ENCODE peak calls at places on chromosomes 4 and X, in four cellular contexts. C is small intestine; I is naive thymus-derived CD4-positive, alpha-beta T cell; S is skeletal muscle cell. W is an unnamed sample.

GRCh38 chrX:129651756-129652564 is 2.8 kb downstream of the APLN start:
- DNase-seq in C (no peak), I (no peak), S (no peak), W (no peak)

GRCh38 chrX:51743179-51743957 is at the start of gene GSPT2:
- DNase-seq in I (peak), C (peak), S (peak), W (peak)

GRCh38 chr4:57190651-57191481 is 80.7 kb upstream of the IGFBP7 start:
- DNase-seq in I (no peak), C (peak), S (no peak), W (peak)

GRCh38 chr4:149718500-149718899 is 97.1 kb downstream of the IQCM start:
- DNase-seq in I (no peak), S (no peak), C (no peak), W (no peak)

GRCh38 chr4:2722033-2722432 is 34.1 kb downstream of the TNIP2 start:
- DNase-seq in I (no peak), C (no peak), S (no peak), W (no peak)

GRCh38 chr4:99323761-99324160 is 2.6 kb upstream of the ADH1B start:
- DNase-seq in S (peak), C (no peak), I (no peak), W (no peak)

GRCh38 chr4:83490876-83491450 is 6.1 kb upstream of the ABRAXAS1 start:
- DNase-seq in S (no peak), C (peak), I (peak), W (peak)

GRCh38 chrX:19107035-19107434 is 15.2 kb downstream of the ADGRG2 start:
- DNase-seq in S (no peak), I (no peak), C (no peak), W (no peak)

GRCh38 chr4:30370105-30370504 is 350.1 kb upstream of the PCDH7 start:
- DNase-seq in I (no peak), S (no peak), C (no peak), W (no peak)

GRCh38 chrX:109487640-109488039 is 5.8 kb upstream of the GUCY2F start:
- DNase-seq in I (no peak), S (no peak), C (no peak), W (no peak)

GRCh38 chr4:53905935-53906377 is 158.4 kb downstream of the CHIC2 start:
- DNase-seq in C (peak), I (no peak), S (peak), W (peak)

GRCh38 chr4:8912506-8912905 is 40.9 kb upstream of the HMX1 start:
- DNase-seq in I (no peak), S (no peak), C (no peak), W (no peak)

GRCh38 chrX:25017667-25018247 is 2.0 kb upstream of the ARX start:
- DNase-seq in C (no peak), S (no peak), I (no peak), W (no peak)

DNA sequence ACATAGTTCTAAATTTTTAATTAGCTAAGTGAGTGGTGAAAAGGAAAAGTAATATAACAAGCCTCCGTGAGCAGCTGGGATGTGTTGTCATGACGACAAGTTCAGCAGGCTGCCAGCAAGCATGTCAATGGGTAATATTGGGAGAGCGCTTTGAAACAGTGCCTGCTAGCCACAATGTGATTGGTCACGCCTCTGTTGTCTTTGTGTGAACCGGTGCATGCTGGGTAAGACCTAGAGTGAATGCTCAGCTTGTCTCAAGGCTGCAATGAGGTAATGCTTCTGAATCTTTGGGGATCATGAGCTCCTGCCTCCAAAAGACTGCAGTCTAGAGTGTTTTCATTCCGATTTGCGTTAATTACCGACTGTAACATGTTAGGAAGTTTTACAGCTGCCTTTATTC is 54.9 kb downstream of the STOX2 start:
- DNase-seq in I (no peak), S (peak), C (peak), W (peak)
- H3K4me3 ChIP-seq in I (no peak), S (no peak), C (no peak), W (no peak)

DNA sequence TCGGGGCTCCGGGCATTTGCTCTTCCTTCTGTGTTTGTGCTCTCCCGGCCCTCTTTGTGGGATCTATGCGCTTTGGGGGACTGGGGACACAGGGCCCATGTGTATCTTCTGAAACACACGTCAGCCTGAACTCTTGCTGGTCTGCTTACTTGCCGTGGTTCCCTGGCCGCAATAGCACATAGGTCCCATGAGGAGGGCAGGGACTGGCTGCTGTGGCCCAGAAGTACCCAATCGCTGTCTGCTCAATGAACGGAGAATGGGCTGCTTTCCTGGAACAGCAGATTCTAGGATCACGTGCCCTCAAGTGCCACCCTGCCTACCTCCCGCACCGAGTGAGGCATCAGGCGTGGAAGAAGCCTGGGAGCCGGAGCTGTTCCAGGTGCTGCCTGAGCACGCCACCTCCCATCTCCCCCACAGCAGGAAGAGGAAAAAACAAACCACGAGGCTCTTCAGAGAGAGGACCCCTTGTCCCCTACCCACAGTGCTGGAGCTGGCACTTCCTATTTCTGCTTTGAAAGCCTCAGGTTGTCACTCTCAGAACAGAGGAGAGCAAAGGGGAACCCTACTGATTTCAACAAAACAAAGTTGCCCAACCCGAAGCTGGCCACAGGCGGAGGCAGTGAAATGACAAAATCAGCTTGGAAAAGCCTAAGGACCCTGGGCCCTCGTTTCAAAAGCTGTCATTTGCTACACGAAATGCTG is 3.8 kb downstream of the G6PD start:
- DNase-seq in I (no peak), C (no peak), S (no peak), W (no peak)
- H3K4me3 ChIP-seq in I (no peak), C (no peak), S (no peak), W (no peak)

GRCh38 chr4:183444149-183444952 is at the start of gene CDKN2AIP:
- DNase-seq in S (peak), C (peak), I (peak), W (peak)
- H3K4me3 ChIP-seq in S (peak), C (peak), I (peak), W (peak)

DNA sequence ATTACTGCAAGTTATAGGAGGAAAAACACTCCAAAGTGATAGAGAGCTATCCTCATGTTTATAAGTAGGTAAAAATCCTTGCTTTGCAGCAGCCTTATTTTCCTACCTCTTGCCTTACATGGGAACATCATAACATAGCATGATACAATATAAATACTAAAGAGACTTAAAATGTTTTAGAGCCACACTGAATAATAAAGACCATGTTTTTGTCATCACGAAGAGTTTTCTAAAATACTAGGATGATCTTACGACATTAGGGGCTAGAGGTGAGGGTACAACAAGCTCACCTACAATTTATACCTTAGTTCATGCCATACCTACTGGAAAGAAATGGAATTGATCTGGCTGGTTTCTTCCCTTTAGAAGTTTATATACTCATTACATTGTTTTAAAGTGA is 184.8 kb downstream of the FBXW7 start:
- DNase-seq in C (no peak), S (no peak), I (no peak), W (no peak)
- H3K4me3 ChIP-seq in C (no peak), S (peak), I (no peak), W (peak)

GRCh38 chr4:76485450-76485849 is 50.4 kb downstream of the SHROOM3 start:
- DNase-seq in S (no peak), I (no peak), C (peak), W (no peak)

GRCh38 chr4:76486588-76487276 is 51.7 kb downstream of the SHROOM3 start:
- DNase-seq in S (no peak), C (peak), I (no peak), W (no peak)

GRCh38 chr4:76484654-76485053 is 49.6 kb downstream of the SHROOM3 start:
- DNase-seq in I (no peak), C (no peak), S (no peak), W (no peak)

GRCh38 chr4:76489799-76490176 is 54.8 kb downstream of the SHROOM3 start:
- DNase-seq in C (no peak), I (no peak), S (no peak), W (no peak)

DNA sequence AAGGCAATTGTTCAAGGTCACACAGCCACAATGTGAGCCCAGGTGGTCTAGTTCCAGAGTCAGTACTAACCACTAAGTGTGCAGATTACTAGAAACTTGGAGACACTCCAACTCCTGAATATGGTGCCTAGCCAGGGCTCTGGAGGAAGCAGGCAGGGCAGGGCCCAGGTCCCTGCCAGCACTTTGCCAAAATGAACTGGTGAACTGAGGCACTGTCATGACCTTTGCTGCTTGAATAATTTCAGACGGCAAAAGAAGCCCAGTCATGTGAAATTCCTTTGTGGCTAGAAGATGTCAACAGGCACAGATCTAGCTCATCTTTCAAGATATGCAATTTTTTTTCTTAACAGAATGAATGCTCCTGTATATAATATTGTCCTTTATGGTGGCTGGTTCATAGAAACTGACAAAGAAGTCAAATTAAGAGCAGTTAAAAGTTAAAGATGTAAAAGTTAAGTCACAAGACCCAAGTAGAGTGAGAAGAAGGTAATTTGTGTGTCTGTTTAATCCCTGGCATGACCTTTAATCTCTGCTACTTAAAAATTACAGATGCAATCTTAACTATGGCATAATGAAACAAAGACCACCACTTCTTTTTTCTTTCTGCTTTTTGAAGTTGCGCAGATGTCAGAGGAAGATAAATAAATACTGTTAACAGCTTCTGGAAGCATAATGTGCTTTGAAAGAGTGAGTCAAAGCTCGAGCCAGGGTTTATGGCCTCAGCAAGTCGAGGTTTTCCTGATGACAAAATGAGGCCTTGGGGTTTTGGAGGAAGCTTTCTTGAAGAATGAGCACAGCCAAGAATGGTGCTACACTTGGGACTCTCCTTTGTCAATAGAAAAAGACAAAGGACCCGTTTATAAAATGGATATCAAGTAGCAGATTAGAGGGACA is 54.1 kb downstream of the SHROOM3 start:
- DNase-seq in I (no peak), S (no peak), C (no peak), W (no peak)
- H3K4me3 ChIP-seq in I (no peak), S (no peak), C (no peak), W (no peak)

GRCh38 chr4:70895405-70895804 is 6.8 kb upstream of the MOB1B start:
- DNase-seq in C (no peak), I (no peak), S (no peak), W (no peak)

GRCh38 chr4:70892086-70892769 is 9.9 kb upstream of the MOB1B start:
- DNase-seq in S (peak), C (no peak), I (no peak), W (no peak)

GRCh38 chr4:70901607-70901983 is 574 bp upstream of the MOB1B start:
- DNase-seq in I (no peak), S (no peak), C (no peak), W (no peak)

GRCh38 chr4:70893790-70894189 is 8.4 kb upstream of the MOB1B start:
- DNase-seq in S (no peak), C (no peak), I (no peak), W (no peak)

DNA sequence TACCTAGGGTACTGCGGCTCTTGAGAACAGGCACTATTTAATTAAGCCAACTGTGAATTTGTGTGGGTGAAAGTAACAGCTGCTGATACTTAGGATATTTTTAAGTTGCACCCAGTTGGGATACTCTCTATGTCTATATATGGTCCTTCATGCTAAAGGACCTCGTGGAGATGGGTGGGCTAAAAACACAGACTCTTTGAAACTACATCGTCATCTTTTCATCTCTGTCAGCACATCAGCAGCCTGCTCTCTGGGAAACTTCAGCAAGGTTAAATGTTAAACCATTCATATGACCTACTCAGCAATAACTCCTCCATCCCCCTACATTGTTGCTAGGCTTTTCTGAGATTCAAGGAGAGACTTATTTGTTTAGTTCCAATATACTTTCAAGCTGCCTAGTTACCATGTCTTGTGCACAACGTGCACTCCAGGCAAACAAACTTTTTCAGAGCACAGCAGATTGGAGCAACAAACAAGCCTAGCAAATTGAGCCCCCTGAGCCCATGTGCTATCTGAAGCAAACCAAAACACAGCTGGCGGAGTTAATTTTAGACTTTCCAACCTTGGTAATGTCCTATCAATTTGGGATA is 6.2 kb upstream of the MOB1B start:
- DNase-seq in C (peak), S (no peak), I (no peak), W (no peak)
- H3K4me3 ChIP-seq in C (no peak), S (no peak), I (no peak), W (no peak)

GRCh38 chrX:134171661-134172587 is 65.1 kb upstream of the CCDC160 start:
- DNase-seq in S (no peak), C (peak), I (peak), W (no peak)
- H3K4me3 ChIP-seq in S (peak), C (peak), I (peak), W (no peak)

GRCh38 chrX:40746536-40746935 is 11.2 kb upstream of the MED14 start:
- DNase-seq in C (no peak), S (no peak), I (no peak), W (no peak)
- H3K4me3 ChIP-seq in C (no peak), S (no peak), I (no peak), W (no peak)

W was measured in HFF-Myc.